ENCODE peak calls at places on chromosomes 6 and 20, in six cellular contexts. E, P, N, S, X and J are unnamed samples.

GRCh38 chr20:20210327-20210726 is 157.6 kb upstream of the INSM1 start:
- DNase-seq in E (no peak), P (no peak), N (no peak), S (no peak), X (no peak), J (no peak)

GRCh38 chr20:36950432-36951197 is 893 bp downstream of the SAMHD1 start:
- DNase-seq in E (no peak), P (peak; percentile 20), N (peak; percentile 25), S (peak; percentile 52), X (peak; percentile 48), J (peak; percentile 29)

GRCh38 chr6:24775520-24776058 is 852 bp downstream of the GMNN start:
- DNase-seq in E (peak; percentile 64), P (no peak), N (peak; percentile 8), S (peak; percentile 73), X (peak; percentile 41), J (peak; percentile 82)

GRCh38 chr20:51221791-51222408 is 199.0 kb upstream of the KCNG1 start:
- DNase-seq in E (no peak), P (no peak), N (no peak), S (peak; percentile 82), X (no peak), J (peak; percentile 27)

GRCh38 chr20:31681769-31682168 is 40.9 kb downstream of the BCL2L1 start:
- DNase-seq in E (no peak), P (no peak), N (no peak), S (no peak), X (no peak), J (no peak)

GRCh38 chr20:57439432-57439831 is 48.2 kb downstream of the RBM38 start:
- DNase-seq in E (no peak), P (no peak), N (no peak), S (no peak), X (no peak), J (no peak)

GRCh38 chr6:125252891-125253290 is 48.9 kb downstream of the HDDC2 start:
- DNase-seq in E (peak; percentile 77), P (no peak), N (no peak), S (no peak), X (no peak), J (peak; percentile 51)

GRCh38 chr6:55636406-55637102 is 57.6 kb upstream of the HMGCLL1 start:
- DNase-seq in E (peak; percentile 31), P (no peak), N (no peak), S (peak; percentile 3), X (no peak), J (peak; percentile 84)

GRCh38 chr20:59046862-59047261 is 4.3 kb upstream of the PRELID3B start:
- DNase-seq in E (no peak), P (no peak), N (no peak), S (no peak), X (no peak), J (no peak)